ENCODE peak calls at places on chromosome 17, in nine cellular contexts. T, P, I, B, G, A, O, H and J are unnamed samples.

GRCh38 chr17:66661411-66661843 is 173.5 kb upstream of the CACNG5 start:
- DNase-seq in T (no peak), P (no peak), I (no peak), B (no peak), G (no peak), A (peak; percentile 47), O (peak; percentile 38), H (no peak), J (no peak)

GRCh38 chr17:57946798-57947358 is 8.3 kb downstream of the CUEDC1 start:
- DNase-seq in T (peak; percentile 78), P (peak; percentile 45), I (peak; percentile 76), B (peak; percentile 93), G (peak; percentile 20), A (peak; percentile 83), O (peak; percentile 69), H (peak; percentile 12), J (no peak)

GRCh38 chr17:7318121-7318860 is 3.1 kb upstream of the GPS2 start:
- DNase-seq in T (no peak), P (no peak), I (no peak), B (no peak), G (no peak), A (no peak), O (no peak), H (no peak), J (no peak)

GRCh38 chr17:82217120-82217529 is 4.5 kb upstream of the CCDC57 start:
- DNase-seq in T (no peak), P (no peak), I (no peak), B (no peak), G (no peak), A (no peak), O (peak; percentile 35), H (no peak), J (no peak)

GRCh38 chr17:10870651-10871050 is 32.8 kb upstream of the PIRT start:
- DNase-seq in T (no peak), P (no peak), I (no peak), B (no peak), G (no peak), A (no peak), O (no peak), H (no peak), J (no peak)

GRCh38 chr17:79027274-79027924 is 3.4 kb downstream of the C1QTNF1 start:
- DNase-seq in T (peak; percentile 80), P (no peak), I (no peak), B (no peak), G (no peak), A (no peak), O (no peak), H (no peak), J (no peak)

GRCh38 chr17:81340606-81341346 is 45.7 kb upstream of the SLC38A10 start:
- DNase-seq in T (no peak), P (no peak), I (no peak), B (no peak), G (no peak), A (no peak), O (no peak), H (no peak), J (no peak)

GRCh38 chr17:40932608-40933007 is 4.8 kb downstream of the KRT23 start:
- DNase-seq in T (no peak), P (no peak), I (no peak), B (no peak), G (no peak), A (no peak), O (no peak), H (no peak), J (no peak)

GRCh38 chr17:15469260-15469659 is 1.8 kb upstream of the CDRT4 start:
- DNase-seq in T (no peak), P (no peak), I (no peak), B (no peak), G (no peak), A (no peak), O (no peak), H (no peak), J (no peak)

GRCh38 chr17:80474231-80474932 is 2.0 kb downstream of the NPTX1 start:
- DNase-seq in T (no peak), P (no peak), I (peak; percentile 54), B (no peak), G (no peak), A (peak; percentile 78), O (peak; percentile 33), H (peak; percentile 16), J (no peak)

GRCh38 chr17:32298721-32299578 is 33.3 kb downstream of the RHBDL3 start:
- DNase-seq in T (no peak), P (no peak), I (no peak), B (no peak), G (no peak), A (no peak), O (no peak), H (no peak), J (no peak)

GRCh38 chr17:68515238-68515637 is 3.0 kb downstream of the PRKAR1A start:
- DNase-seq in T (no peak), P (no peak), I (no peak), B (no peak), G (no peak), A (no peak), O (peak; percentile 34), H (no peak), J (no peak)

GRCh38 chr17:56548661-56549060 is 44.8 kb upstream of the NOG start:
- DNase-seq in T (no peak), P (no peak), I (no peak), B (no peak), G (no peak), A (no peak), O (no peak), H (no peak), J (no peak)

GRCh38 chr17:68033636-68034451 is 1.7 kb upstream of the KPNA2 start:
- DNase-seq in T (no peak), P (no peak), I (no peak), B (no peak), G (no peak), A (peak; percentile 90), O (peak; percentile 93), H (no peak), J (no peak)

GRCh38 chr17:969767-970387 is 9.7 kb downstream of the NXN start:
- DNase-seq in T (no peak), P (no peak), I (no peak), B (no peak), G (no peak), A (no peak), O (peak; percentile 42), H (no peak), J (no peak)